ENCODE peak calls at places on chromosomes 3 and 15, in four cellular contexts. F is HepG2, W is H1, R is GM12878. N is an unnamed sample.

GRCh38 chr3:64340636-64341240 is 115.5 kb upstream of the PRICKLE2 start:
- DNase-seq in W (no peak), R (no peak), F (no peak), N (no peak)

GRCh38 chr3:129016366-129016724 is 15.2 kb downstream of the EFCC1 start:
- DNase-seq in F (peak; percentile 39), R (no peak), W (no peak), N (no peak)

GRCh38 chr15:24916305-24917009 is 38.3 kb upstream of the SNRPN start:
- DNase-seq in R (no peak), F (no peak), W (no peak), N (no peak)

GRCh38 chr3:124032881-124033359 is 41.0 kb upstream of the ROPN1 start:
- DNase-seq in W (peak; percentile 95), R (no peak), F (peak; percentile 51), N (peak; percentile 97)

GRCh38 chr3:36843065-36844051 is 79.0 kb upstream of the DCLK3 start:
- DNase-seq in W (peak; percentile 79), F (peak; percentile 24), R (peak; percentile 15), N (peak; percentile 43)

GRCh38 chr15:73081321-73081958 is 29.2 kb downstream of the NEO1 start:
- DNase-seq in W (no peak), F (peak; percentile 41), R (no peak), N (peak; percentile 17)

GRCh38 chr3:163266731-163267130 is 1770.1 kb downstream of the OTOL1 start:
- DNase-seq in R (no peak), W (no peak), F (no peak), N (no peak)

GRCh38 chr3:128068156-128068620 is 16.0 kb downstream of the SEC61A1 start:
- DNase-seq in R (no peak), F (peak; percentile 57), W (peak; percentile 58), N (peak; percentile 77)

GRCh38 chr3:197854596-197855343 is 63.7 kb downstream of the LRCH3 start:
- DNase-seq in R (no peak), F (no peak), W (no peak), N (no peak)

GRCh38 chr3:150739200-150739863 is 23.6 kb downstream of the SIAH2 start:
- DNase-seq in F (peak; percentile 56), W (no peak), R (no peak), N (no peak)

GRCh38 chr15:60128000-60128376 is 123.9 kb downstream of the FOXB1 start:
- DNase-seq in W (no peak), R (no peak), F (no peak), N (no peak)
- H3K9ac ChIP-seq in W (no peak overlapping the region), R (no peak overlapping the region), F (peak overlapping the region; percentile 56), N (peak overlapping the region; percentile 57)

DNA sequence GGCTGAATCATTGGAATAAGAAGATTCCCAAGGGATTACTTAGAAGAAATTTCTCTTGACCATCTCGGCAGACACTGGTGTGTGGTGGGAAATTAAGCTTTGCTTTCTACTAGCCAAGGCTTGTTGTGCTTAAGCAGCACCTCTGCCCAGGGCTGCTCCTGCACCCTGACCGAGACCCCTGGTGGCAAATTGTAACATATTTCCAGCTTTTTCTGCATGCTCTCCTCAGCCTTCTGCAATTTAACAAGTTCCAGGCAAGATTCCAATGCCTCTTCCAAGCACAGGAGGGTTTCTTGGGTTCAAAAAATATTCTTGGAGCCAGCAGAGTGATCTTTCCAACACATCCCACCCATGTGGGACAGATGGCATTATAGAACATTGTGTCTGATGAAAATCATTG is 210.5 kb downstream of the CLSTN2 start:
- DNase-seq in R (no peak), F (no peak), W (no peak), N (no peak)
- TF ChIP-seq TCF12 in R (no peak), F (no peak), W (no peak), N (no peak)

GRCh38 chr3:56914646-56915045 is 112.9 kb upstream of the ARHGEF3 start:
- DNase-seq in W (no peak), F (no peak), R (no peak), N (no peak)

GRCh38 chr3:56917337-56917697 is 115.6 kb upstream of the ARHGEF3 start:
- DNase-seq in R (no peak), W (no peak), F (no peak), N (no peak)

GRCh38 chr3:56917740-56918568 is 116.2 kb upstream of the ARHGEF3 start:
- DNase-seq in F (no peak), R (peak; percentile 84), W (no peak), N (no peak)

GRCh38 chr3:56916697-56917336 is 115.1 kb upstream of the ARHGEF3 start:
- DNase-seq in R (no peak), F (no peak), W (no peak), N (no peak)

DNA sequence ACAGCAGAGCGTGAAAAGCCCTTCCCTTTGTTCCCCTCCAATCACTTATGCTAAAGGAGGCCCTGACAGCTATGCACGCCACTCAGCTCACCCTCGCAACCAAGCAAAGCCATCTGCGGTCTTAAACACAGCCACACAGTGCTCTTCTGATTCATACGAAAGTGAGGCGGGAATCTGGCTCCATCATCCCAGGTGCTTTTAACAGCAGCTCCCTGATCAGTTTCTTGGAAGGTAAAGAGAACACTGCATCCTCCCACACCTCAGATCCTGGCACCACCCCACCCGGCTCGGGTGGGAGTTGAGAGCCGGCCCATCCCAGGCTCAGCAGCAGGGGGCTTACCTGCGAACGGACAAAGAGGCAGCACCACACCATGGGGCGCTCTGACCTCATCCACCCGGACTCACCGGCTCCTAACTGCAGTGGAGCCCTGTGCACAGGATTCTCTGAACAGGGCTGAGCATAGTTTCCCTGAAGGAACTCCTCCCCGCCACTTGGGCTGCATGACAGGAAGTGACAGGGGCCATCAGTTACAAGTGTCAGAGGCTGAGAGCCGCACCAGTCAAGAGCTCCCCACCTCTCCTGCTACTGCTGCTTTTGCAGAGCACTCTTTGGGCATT is 114.3 kb upstream of the ARHGEF3 start:
- DNase-seq in W (no peak), F (no peak), R (peak; percentile 32), N (no peak)
- H3K9ac ChIP-seq in W (no peak overlapping the region), F (no peak overlapping the region), R (peak overlapping the region; percentile 58), N (no peak overlapping the region)

GRCh38 chr3:157493627-157494550 is 9.3 kb downstream of the VEPH1 start:
- DNase-seq in R (no peak), F (peak; percentile 28), W (no peak), N (peak; percentile 12)
- TF ChIP-seq TCF12 in R (no peak), F (no peak), W (no peak), N (no peak)

N was measured in SK-N-SH.